ENCODE peak calls at places on chromosomes 16 and 17, in five cellular contexts. V is uterus, W is H1, K is tibial artery, E is fibroblast of lung. C is an unnamed sample.

GRCh38 chr16:53732296-53732929 is 28.5 kb downstream of the FTO start:
- DNase-seq in K (no peak), V (no peak), E (no peak), W (no peak), C (peak; percentile 61)

GRCh38 chr17:22516861-22517636 is 824.7 kb downstream of the KCNJ18 start:
- DNase-seq in K (no peak), W (no peak), V (no peak), E (no peak), C (no peak)

GRCh38 chr16:50507397-50507796 is 40.8 kb upstream of the NKD1 start:
- DNase-seq in V (no peak), K (no peak), W (no peak), E (no peak), C (no peak)

GRCh38 chr17:49618112-49618611 is 42.5 kb downstream of the NXPH3 start:
- DNase-seq in E (no peak), V (no peak), W (no peak), K (no peak), C (no peak)

GRCh38 chr16:86401119-86401518 is 109.2 kb upstream of the FOXF1 start:
- DNase-seq in W (no peak), K (no peak), V (no peak), E (no peak), C (no peak)

GRCh38 chr17:32156656-32157055 is 14.4 kb downstream of the RHOT1 start:
- DNase-seq in V (no peak), W (no peak), E (no peak), K (no peak), C (no peak)

GRCh38 chr17:81050645-81051625 is 16.0 kb downstream of the BAIAP2 start:
- DNase-seq in K (no peak), E (no peak), V (no peak), W (no peak), C (peak; percentile 71)

GRCh38 chr16:9159839-9160550 is 68.6 kb downstream of the HAPSTR1 start:
- DNase-seq in V (no peak), W (peak; percentile 90), K (peak; percentile 32), E (peak; percentile 51), C (peak; percentile 53)

GRCh38 chr16:46404028-46404427 is 217.2 kb downstream of the SHCBP1 start:
- DNase-seq in V (no peak), W (no peak), K (no peak), E (no peak), C (no peak)

GRCh38 chr16:88330971-88331890 is 51.5 kb upstream of the ZNF469 start:
- DNase-seq in V (no peak), E (no peak), K (no peak), W (no peak), C (no peak)
- H3K4me1 ChIP-seq in V (no peaks in the 10 kb centered on the region), E (peaks cover 23% of the 10 kb centered on the region), K (peaks cover 8% of the 10 kb centered on the region), W (no peaks in the 10 kb centered on the region), C (peaks cover 55% of the 10 kb centered on the region)

GRCh38 chr17:20210614-20211013 is 201.5 kb downstream of the SPECC1 start:
- DNase-seq in E (no peak), W (no peak), V (no peak), K (no peak), C (no peak)

GRCh38 chr17:20211246-20211645 is 202.1 kb downstream of the SPECC1 start:
- DNase-seq in E (no peak), W (no peak), V (no peak), K (no peak), C (no peak)

GRCh38 chr17:20208717-20209116 is 199.6 kb downstream of the SPECC1 start:
- DNase-seq in W (no peak), K (no peak), E (no peak), V (no peak), C (no peak)

GRCh38 chr17:20207295-20207985 is 198.3 kb downstream of the SPECC1 start:
- DNase-seq in K (no peak), W (no peak), E (no peak), V (no peak), C (no peak)

DNA sequence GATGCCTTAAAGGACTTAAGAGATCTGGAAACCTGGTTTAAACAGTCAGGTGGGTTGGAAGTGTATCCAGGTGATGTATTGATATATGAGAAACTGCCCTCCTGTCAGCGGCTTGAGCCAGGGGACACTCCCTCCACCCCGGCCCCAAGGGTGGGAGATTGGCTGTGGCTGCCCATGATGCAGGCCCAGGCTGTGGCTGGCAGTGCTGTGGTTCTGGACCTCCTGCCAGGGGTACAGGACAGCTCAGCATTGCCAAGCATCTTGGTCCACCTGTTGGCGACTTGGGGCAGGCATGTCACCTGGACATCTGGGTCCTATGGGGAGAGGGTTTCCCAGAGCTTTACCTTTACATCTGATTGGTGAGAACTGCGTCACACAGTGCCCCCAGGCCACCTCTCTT is 201.0 kb downstream of the SPECC1 start:
- DNase-seq in E (no peak), V (no peak), W (no peak), K (no peak), C (no peak)
- H3K4me3 ChIP-seq in E (no peak overlapping the region), V (no peak overlapping the region), W (no peak overlapping the region), K (no peak overlapping the region), C (no peak overlapping the region)

DNA sequence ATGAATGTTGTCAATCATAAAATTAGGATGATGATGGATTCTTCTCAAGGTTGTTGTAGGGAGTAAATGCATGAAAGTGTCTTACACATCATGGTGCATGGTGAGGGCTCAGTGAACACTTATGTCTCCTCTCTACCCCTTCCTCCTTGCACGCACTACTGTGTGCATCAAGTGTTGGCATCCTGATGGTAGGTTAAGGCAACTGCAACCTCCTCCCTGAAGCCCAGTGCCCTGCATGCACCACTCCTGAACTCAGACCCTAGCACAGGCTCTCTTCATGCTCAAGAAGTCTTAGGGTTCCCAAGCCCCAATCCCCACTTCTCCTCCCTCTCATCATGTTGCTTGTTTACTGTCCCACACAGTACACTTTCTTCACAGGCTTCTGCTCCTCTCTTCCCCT is 105.8 kb upstream of the DNAH9 start:
- DNase-seq in E (no peak), V (no peak), K (no peak), W (no peak), C (no peak)
- H3K4me1 ChIP-seq in E (no peaks in the 10 kb centered on the region), V (no peaks in the 10 kb centered on the region), K (no peaks in the 10 kb centered on the region), W (peaks cover 5% of the 10 kb centered on the region), C (no peaks in the 10 kb centered on the region)

GRCh38 chr17:59617141-59617757 is 2.4 kb upstream of the CLTC start:
- DNase-seq in E (no peak), K (no peak), W (no peak), V (no peak), C (no peak)
- H3K4me3 ChIP-seq in E (no peak overlapping the region), K (no peak overlapping the region), W (no peak overlapping the region), V (peak overlapping the region; percentile 91), C (no peak overlapping the region)

DNA sequence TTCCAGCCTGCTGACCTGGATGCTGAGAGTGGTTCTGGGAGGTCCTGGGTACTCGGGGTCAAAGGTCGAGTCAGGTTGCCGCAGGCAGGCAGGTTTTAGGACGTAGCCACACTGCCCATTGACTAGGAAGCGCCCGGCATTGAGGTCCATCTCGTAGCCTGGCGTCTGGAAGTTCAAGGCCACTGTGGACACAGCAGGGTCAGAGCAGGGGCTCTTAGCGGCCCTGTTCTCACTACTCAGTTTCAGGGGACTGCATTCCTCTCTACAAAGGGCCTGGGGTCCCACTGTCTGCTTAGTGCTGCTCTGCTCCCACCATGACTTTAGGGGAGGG is 18.9 kb downstream of the PLCD3 start:
- DNase-seq in V (no peak), W (no peak), K (no peak), E (no peak), C (no peak)
- H3K4me1 ChIP-seq in V (no peaks in the 10 kb centered on the region), W (peaks cover 4% of the 10 kb centered on the region), K (peaks cover 4% of the 10 kb centered on the region), E (no peaks in the 10 kb centered on the region), C (no peaks in the 10 kb centered on the region)

C was measured in SJSA1.